ENCODE peak calls at places on chromosome 10, in five cellular contexts. C is HFFc6; H is occipital lobe; X is T-helper 2 cell; W is stimulated activated naive CD4-positive, alpha-beta T cell. S is an unnamed sample.

GRCh38 chr10:70479626-70480253 is 1.2 kb downstream of the PALD1 start:
- DNase-seq in X (no peak), H (no peak), C (no peak), W (peak), S (no peak)

GRCh38 chr10:128576916-128577670 is 450.9 kb upstream of the MKI67 start:
- DNase-seq in H (no peak), X (no peak), W (no peak), C (no peak), S (no peak)

GRCh38 chr10:131726967-131727366 is 173.8 kb upstream of the PPP2R2D start:
- DNase-seq in C (no peak), H (no peak), X (no peak), W (no peak), S (no peak)

GRCh38 chr10:25562547-25562946 is 371.5 kb upstream of the MYO3A start:
- DNase-seq in H (no peak), W (no peak), X (no peak), C (no peak), S (no peak)

GRCh38 chr10:112804036-112804435 is 146.0 kb upstream of the TCF7L2 start:
- DNase-seq in C (no peak), X (no peak), H (no peak), W (no peak), S (no peak)

GRCh38 chr10:93071177-93071472 is 2.6 kb upstream of the CYP26A1 start:
- DNase-seq in W (no peak), X (no peak), H (no peak), C (no peak), S (no peak)

GRCh38 chr10:56728349-56728748 is 367.3 kb upstream of the ZWINT start:
- DNase-seq in X (no peak), H (no peak), W (no peak), C (no peak), S (no peak)

GRCh38 chr10:78614267-78614666 is 454.5 kb upstream of the ZMIZ1 start:
- DNase-seq in H (no peak), X (no peak), W (no peak), C (no peak), S (no peak)

GRCh38 chr10:73601486-73601921 is 10.4 kb upstream of the USP54 start:
- DNase-seq in H (no peak), W (no peak), C (no peak), X (no peak), S (no peak)

GRCh38 chr10:89373916-89374711 is 3.7 kb upstream of the IFIT1B start:
- DNase-seq in X (no peak), H (peak), W (no peak), C (peak), S (peak)

GRCh38 chr10:130333185-130333584 is 197.0 kb downstream of the GLRX3 start:
- DNase-seq in C (no peak), X (no peak), H (no peak), W (no peak), S (no peak)